ENCODE peak calls at places on chromosomes 11 and 22, in seven cellular contexts. C is IMR-90, P is heart left ventricle, J is upper lobe of left lung, V is transverse colon, L is A549, Z is thyroid gland. U is an unnamed sample. For H3K9me3, the result is how much of the 10 kb centered on the place peaks cover.

GRCh38 chr11:96035031-96035743 is 111.3 kb upstream of the MTMR2 start:
- DNase-seq in C (no peak), P (no peak), J (no peak), V (no peak), L (no peak), Z (no peak), U (no peak)

GRCh38 chr11:63868399-63869064 is 29.6 kb downstream of the MARK2 start:
- DNase-seq in C (no peak), P (no peak), J (no peak), V (no peak), L (no peak), Z (no peak), U (no peak)

GRCh38 chr11:86636275-86636674 is 36.1 kb downstream of the ME3 start:
- DNase-seq in C (peak), P (no peak), J (no peak), V (no peak), L (peak), Z (peak), U (no peak)

GRCh38 chr22:29073618-29074275 is 912 bp downstream of the KREMEN1 start:
- DNase-seq in C (no peak), P (peak), J (peak), V (peak), L (no peak), Z (peak), U (peak)

GRCh38 chr11:70029115-70029830 is 48.8 kb upstream of the ANO1 start:
- DNase-seq in C (no peak), P (no peak), J (no peak), V (no peak), L (no peak), Z (no peak), U (no peak)

GRCh38 chr11:35539256-35539655 is 13.8 kb upstream of the PAMR1 start:
- DNase-seq in C (no peak), P (no peak), J (no peak), V (no peak), L (no peak), Z (no peak), U (no peak)

GRCh38 chr22:24962835-24963234 is 10.3 kb downstream of the KIAA1671 start:
- DNase-seq in C (no peak), P (no peak), J (no peak), V (no peak), L (no peak), Z (no peak), U (no peak)

GRCh38 chr11:71238285-71238875 is 14.0 kb downstream of the SHANK2 start:
- DNase-seq in C (no peak), P (no peak), J (no peak), V (no peak), L (no peak), Z (no peak), U (no peak)

GRCh38 chr22:44248926-44249325 is 63.8 kb downstream of the SHISAL1 start:
- DNase-seq in C (no peak), P (no peak), J (no peak), V (no peak), L (no peak), Z (no peak), U (no peak)

GRCh38 chr11:120522736-120523135 is 11.2 kb downstream of the GRIK4 start:
- DNase-seq in C (no peak), P (no peak), J (no peak), V (no peak), L (no peak), Z (no peak), U (no peak)

GRCh38 chr11:112961751-112962747 is 829 bp downstream of the NCAM1 start:
- DNase-seq in C (no peak), P (peak), J (peak), V (peak), L (no peak), Z (peak), U (peak)

GRCh38 chr11:95134491-95134890 is 44.8 kb downstream of the ENDOD1 start:
- DNase-seq in C (peak), P (no peak), J (peak), V (no peak), L (peak), Z (no peak), U (no peak)

GRCh38 chr11:117181586-117182550 is 3.3 kb downstream of the SIDT2 start:
- DNase-seq in C (no peak), P (no peak), J (peak), V (no peak), L (no peak), Z (no peak), U (no peak)

GRCh38 chr22:28864878-28865596 is 18.3 kb upstream of the ZNRF3 start:
- DNase-seq in C (no peak), P (no peak), J (no peak), V (no peak), L (no peak), Z (no peak), U (no peak)

GRCh38 chr11:61293869-61294716 is 1.0 kb downstream of the VWCE start:
- DNase-seq in C (peak), P (peak), J (peak), V (peak), L (peak), Z (peak), U (peak)

GRCh38 chr22:25111579-25112517 is 87.8 kb upstream of the CRYBB3 start:
- DNase-seq in C (no peak), P (peak), J (peak), V (peak), L (no peak), Z (peak), U (no peak)

GRCh38 chr22:19244600-19245352 is 46.7 kb downstream of the CLTCL1 start:
- DNase-seq in C (no peak), P (no peak), J (no peak), V (no peak), L (no peak), Z (no peak), U (no peak)

GRCh38 chr11:71139516-71140205 is 112.7 kb downstream of the SHANK2 start:
- DNase-seq in C (peak), P (peak), J (peak), V (no peak), L (no peak), Z (peak), U (no peak)

GRCh38 chr11:68164437-68164836 is 43.2 kb upstream of the CHKA start:
- DNase-seq in C (peak), P (no peak), J (no peak), V (no peak), L (no peak), Z (no peak), U (no peak)

DNA sequence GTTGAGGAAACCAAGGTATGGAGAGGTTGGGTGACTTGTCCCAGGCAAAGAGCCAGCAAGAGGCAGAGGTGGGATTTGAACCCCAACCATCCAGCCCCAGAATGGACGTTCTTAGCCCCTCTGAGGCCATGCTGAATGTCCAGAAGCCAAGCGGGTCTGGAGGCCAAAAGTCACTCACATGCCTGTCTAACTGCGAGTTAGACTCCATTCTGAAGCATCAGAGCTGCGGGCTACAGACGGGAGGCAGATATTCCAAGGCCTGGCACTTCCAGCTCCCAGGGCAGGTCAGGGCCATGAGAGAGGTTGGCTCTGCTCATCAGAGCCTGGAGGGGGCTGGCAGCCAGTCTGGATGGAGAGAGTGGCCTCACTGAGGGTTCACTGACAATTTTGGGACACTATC is 616.5 kb downstream of the BRD1 start:
- DNase-seq in C (no peak), P (peak), J (no peak), V (no peak), L (no peak), Z (no peak), U (peak)
- H3K9me3 ChIP-seq in C (half or more), P (under half), J (under half), V (under half), L (under half), Z (under half), U (under half)

DNA sequence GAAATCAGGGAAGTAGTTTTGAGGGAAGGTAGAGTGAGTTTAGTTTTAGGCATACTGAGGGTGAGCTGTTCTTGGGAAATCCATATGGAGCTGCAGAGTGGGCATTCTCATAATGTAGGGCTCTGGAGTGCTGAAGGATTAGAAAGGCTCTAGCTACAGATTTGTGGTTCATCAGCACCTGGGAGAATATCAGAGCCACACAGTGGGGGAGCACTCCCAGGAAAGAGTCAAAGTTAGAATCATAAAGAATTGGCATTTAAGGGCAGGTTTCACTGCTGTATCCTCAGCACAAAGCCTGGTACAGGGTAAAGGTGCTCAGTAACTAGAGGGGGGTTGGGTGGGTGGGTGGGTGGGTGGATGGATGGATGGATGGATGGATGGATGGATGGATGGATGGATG is 52.5 kb downstream of the SLN start:
- DNase-seq in C (no peak), P (no peak), J (no peak), V (no peak), L (no peak), Z (no peak), U (no peak)
- TF ChIP-seq CTCF in C (no peak), P (no peak), J (no peak), V (no peak), L (no peak), Z (no peak), U (no peak)

GRCh38 chr22:36860438-36860820 is 377 bp upstream of the NCF4 start:
- DNase-seq in C (no peak), P (no peak), J (no peak), V (no peak), L (no peak), Z (no peak), U (no peak)

GRCh38 chr22:36862251-36863242 is 1.7 kb downstream of the NCF4 start:
- DNase-seq in C (no peak), P (peak), J (no peak), V (peak), L (no peak), Z (no peak), U (no peak)

GRCh38 chr22:36860017-36860416 is 789 bp upstream of the NCF4 start:
- DNase-seq in C (no peak), P (no peak), J (no peak), V (no peak), L (no peak), Z (no peak), U (no peak)

GRCh38 chr22:36858966-36859365 is 1.8 kb upstream of the NCF4 start:
- DNase-seq in C (no peak), P (no peak), J (no peak), V (no peak), L (no peak), Z (no peak), U (no peak)

GRCh38 chr22:36860821-36861659 is at the start of gene NCF4:
- DNase-seq in C (no peak), P (peak), J (peak), V (peak), L (no peak), Z (peak), U (no peak)
- TF ChIP-seq POLR2A in C (no peak), P (no peak), J (peak), V (peak), L (no peak), Z (peak), U (no peak)

GRCh38 chr11:1102221-1102971 is 27.7 kb downstream of the MUC2 start:
- DNase-seq in C (no peak), P (peak), J (peak), V (no peak), L (no peak), Z (no peak), U (no peak)

GRCh38 chr11:1102996-1103395 is 28.3 kb downstream of the MUC2 start:
- DNase-seq in C (no peak), P (peak), J (peak), V (no peak), L (no peak), Z (no peak), U (no peak)

GRCh38 chr11:1100417-1101245 is 26.0 kb downstream of the MUC2 start:
- DNase-seq in C (no peak), P (peak), J (peak), V (no peak), L (no peak), Z (no peak), U (no peak)

GRCh38 chr11:1101318-1102089 is 26.8 kb downstream of the MUC2 start:
- DNase-seq in C (no peak), P (peak), J (peak), V (no peak), L (no peak), Z (no peak), U (no peak)

GRCh38 chr11:1099519-1100355 is 25.1 kb downstream of the MUC2 start:
- DNase-seq in C (no peak), P (peak), J (peak), V (no peak), L (no peak), Z (no peak), U (no peak)
- H3K9me3 ChIP-seq in C (under half), P (under half), J (under half), V (under half), L (under half), Z (under half), U (under half)

DNA sequence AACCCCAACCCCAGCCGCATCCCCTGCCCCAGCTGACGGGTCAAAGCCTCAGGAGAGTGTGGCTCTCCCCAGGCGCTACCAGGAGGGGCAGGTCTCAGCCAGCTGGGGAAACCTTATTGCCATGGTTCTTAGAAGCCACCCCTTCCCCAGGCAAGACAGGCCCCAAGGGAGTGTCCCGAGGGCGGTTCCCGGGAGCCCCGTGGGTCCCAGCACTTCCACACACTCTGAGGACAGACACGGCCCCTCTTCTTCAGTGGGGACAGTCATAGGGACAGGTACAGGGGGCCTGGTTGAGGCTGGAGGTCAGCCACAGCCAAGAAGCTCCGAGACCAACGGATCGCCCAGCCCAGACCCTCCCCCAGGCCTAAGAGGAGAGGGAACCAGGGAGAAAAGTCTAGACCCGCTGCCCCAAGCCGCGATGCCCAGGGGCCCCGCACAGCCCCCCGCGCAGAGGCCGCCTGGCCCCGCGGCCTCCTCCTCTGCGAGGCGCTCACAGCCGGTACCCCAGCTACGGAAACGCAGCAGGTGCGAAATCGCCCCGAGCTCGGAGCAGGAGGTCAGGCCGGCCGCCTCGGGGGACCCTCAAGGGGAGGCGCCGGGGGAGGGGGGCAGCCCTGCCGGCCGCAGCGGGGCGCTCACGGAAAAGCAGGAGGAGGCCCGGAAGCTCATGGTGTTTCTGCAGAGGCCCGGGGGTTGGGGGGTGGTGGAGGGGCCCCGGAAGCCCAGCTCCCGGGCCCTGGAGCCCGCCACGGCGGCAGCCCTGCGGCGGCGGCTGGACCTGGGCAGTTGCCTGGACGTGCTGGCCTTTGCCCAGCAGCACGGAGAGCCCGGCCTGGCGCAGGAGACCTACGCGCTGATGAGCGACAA is 2.6 kb downstream of the KLHDC7B start:
- DNase-seq in C (no peak), P (peak), J (peak), V (peak), L (no peak), Z (peak), U (no peak)
- TF ChIP-seq CTCF in C (no peak), P (no peak), J (no peak), V (no peak), L (no peak), Z (no peak), U (no peak)

GRCh38 chr11:14144905-14145304 is 182.4 kb downstream of the SPON1 start:
- DNase-seq in C (no peak), P (no peak), J (no peak), V (no peak), L (no peak), Z (no peak), U (no peak)
- TF ChIP-seq POLR2A in C (no peak), P (no peak), J (no peak), V (no peak), L (no peak), Z (no peak), U (no peak)

DNA sequence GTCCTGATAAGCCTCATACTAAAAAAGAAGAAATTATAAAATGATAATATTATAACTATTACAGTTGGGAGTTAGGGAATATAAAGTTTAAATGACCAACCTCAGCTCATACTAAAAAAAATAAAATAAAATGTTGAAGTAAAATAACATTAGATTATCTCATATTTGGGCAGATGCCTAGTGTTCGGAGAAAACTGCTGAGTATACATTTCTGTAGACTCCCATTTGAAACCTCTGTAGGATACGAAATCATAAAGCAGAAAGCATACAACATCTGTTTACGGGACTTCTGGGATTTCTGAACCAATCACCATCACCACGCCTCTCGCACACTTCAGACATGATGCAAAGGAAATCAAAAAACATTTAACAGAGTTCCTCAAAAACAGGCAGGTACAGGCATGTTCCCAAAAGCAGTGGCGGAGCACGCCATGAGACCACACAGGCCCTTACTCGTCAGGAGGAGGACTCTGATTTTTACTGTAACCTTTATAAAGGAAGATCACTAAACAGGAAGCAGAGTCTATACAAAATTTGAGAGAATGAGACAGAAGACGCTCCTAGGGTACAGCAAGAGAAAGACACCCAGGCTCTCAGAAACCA is 8.6 kb downstream of the ZNF195 start:
- DNase-seq in C (no peak), P (no peak), J (no peak), V (no peak), L (no peak), Z (no peak), U (no peak)
- H3K9me3 ChIP-seq in C (under half), P (under half), J (under half), V (under half), L (half or more), Z (under half), U (under half)

GRCh38 chr11:82225930-82226329 is 507.7 kb downstream of the FAM181B start:
- DNase-seq in C (no peak), P (no peak), J (no peak), V (no peak), L (no peak), Z (no peak), U (no peak)
- TF ChIP-seq CTCF in C (no peak), P (no peak), J (no peak), V (no peak), L (no peak), Z (no peak), U (no peak)

U was measured in ovary.